ENCODE peak calls at places on chromosomes 3 and 15, in eight cellular contexts. L is testis, E is breast epithelium, V is colonic mucosa, I is sigmoid colon, W is endodermal cell, G is brain microvascular endothelial cell, R is left ventricle myocardium inferior. A is an unnamed sample. For H3K36me3, the result is how much of the 10 kb centered on the place peaks cover.

GRCh38 chr3:113166719-113167492 is 44.5 kb upstream of the BOC start:
- DNase-seq in L (peak), E (peak), V (no peak), I (peak), W (peak), G (no peak), R (peak), A (peak)

GRCh38 chr3:108136888-108137814 is 46.3 kb upstream of the CD47 start:
- DNase-seq in L (no peak), E (no peak), V (no peak), I (no peak), W (no peak), G (no peak), R (no peak), A (no peak)

GRCh38 chr3:132315851-132316250 is 1.4 kb upstream of the ACP3 start:
- DNase-seq in L (no peak), E (no peak), V (no peak), I (no peak), W (no peak), G (no peak), R (no peak), A (no peak)

GRCh38 chr15:89335289-89336041 is 841 bp upstream of the POLG start:
- DNase-seq in L (peak), E (peak), V (peak), I (peak), W (no peak), G (peak), R (no peak), A (peak)

GRCh38 chr15:31230630-31231485 is 95.8 kb upstream of the KLF13 start:
- DNase-seq in L (no peak), E (no peak), V (no peak), I (no peak), W (no peak), G (no peak), R (no peak), A (no peak)

GRCh38 chr15:52858388-52859176 is 68.4 kb upstream of the ONECUT1 start:
- DNase-seq in L (no peak), E (no peak), V (no peak), I (no peak), W (peak), G (no peak), R (peak), A (no peak)

GRCh38 chr3:31495971-31496370 is 36.8 kb upstream of the STT3B start:
- DNase-seq in L (no peak), E (no peak), V (no peak), I (no peak), W (no peak), G (peak), R (no peak), A (no peak)

GRCh38 chr3:172561894-172562664 is 38.8 kb upstream of the TNFSF10 start:
- DNase-seq in L (no peak), E (no peak), V (peak), I (no peak), W (no peak), G (no peak), R (no peak), A (no peak)

GRCh38 chr15:92162657-92163056 is 231.0 kb upstream of the ST8SIA2 start:
- DNase-seq in L (no peak), E (no peak), V (no peak), I (no peak), W (no peak), G (no peak), R (no peak), A (no peak)

GRCh38 chr3:28247286-28247685 is 5.9 kb downstream of the CMC1 start:
- DNase-seq in L (no peak), E (no peak), V (no peak), I (no peak), W (no peak), G (no peak), R (no peak), A (no peak)

GRCh38 chr15:89002281-89002761 is 85.9 kb upstream of the ABHD2 start:
- DNase-seq in L (no peak), E (no peak), V (no peak), I (no peak), W (no peak), G (peak), R (no peak), A (no peak)

GRCh38 chr3:20121088-20121487 is 64.9 kb downstream of the SGO1 start:
- DNase-seq in L (no peak), E (no peak), V (no peak), I (no peak), W (no peak), G (no peak), R (no peak), A (no peak)

GRCh38 chr3:82505079-82505756 is 743.8 kb upstream of the GBE1 start:
- DNase-seq in L (no peak), E (no peak), V (no peak), I (no peak), W (no peak), G (no peak), R (no peak), A (no peak)

GRCh38 chr15:77819841-77820728 is 187.4 kb upstream of the LINGO1 start:
- DNase-seq in L (peak), E (no peak), V (peak), I (no peak), W (peak), G (no peak), R (no peak), A (peak)

GRCh38 chr3:12178091-12178820 is 19.5 kb upstream of the TIMP4 start:
- DNase-seq in L (peak), E (no peak), V (no peak), I (peak), W (no peak), G (peak), R (peak), A (no peak)

GRCh38 chr3:36456784-36457183 is 76.5 kb downstream of the STAC start:
- DNase-seq in L (no peak), E (no peak), V (no peak), I (no peak), W (no peak), G (no peak), R (no peak), A (no peak)

GRCh38 chr3:85533586-85533985 is 574.8 kb downstream of the CADM2 start:
- DNase-seq in L (no peak), E (no peak), V (no peak), I (no peak), W (no peak), G (no peak), R (no peak), A (no peak)

GRCh38 chr3:142888099-142888483 is 792 bp downstream of the PCOLCE2 start:
- DNase-seq in L (peak), E (no peak), V (no peak), I (no peak), W (no peak), G (no peak), R (peak), A (peak)

GRCh38 chr15:39581501-39582285 is 814 bp downstream of the THBS1 start:
- DNase-seq in L (peak), E (peak), V (peak), I (peak), W (peak), G (no peak), R (peak), A (peak)

GRCh38 chr15:92527197-92527596 is 128.4 kb downstream of the FAM174B start:
- DNase-seq in L (peak), E (no peak), V (no peak), I (peak), W (no peak), G (no peak), R (peak), A (no peak)

GRCh38 chr3:174957581-174958001 is 98.5 kb downstream of the NAALADL2 start:
- DNase-seq in L (no peak), E (no peak), V (no peak), I (no peak), W (no peak), G (no peak), R (no peak), A (no peak)

GRCh38 chr3:66133050-66133757 is 87.6 kb upstream of the SLC25A26 start:
- DNase-seq in L (no peak), E (no peak), V (no peak), I (no peak), W (no peak), G (peak), R (no peak), A (no peak)

GRCh38 chr3:74651239-74651638 is 36.8 kb upstream of the CNTN3 start:
- DNase-seq in L (no peak), E (no peak), V (no peak), I (no peak), W (no peak), G (no peak), R (no peak), A (no peak)

GRCh38 chr3:194272861-194273266 is 78.3 kb downstream of the CPN2 start:
- DNase-seq in L (peak), E (peak), V (no peak), I (peak), W (no peak), G (no peak), R (no peak), A (peak)

GRCh38 chr15:71649894-71650293 is 160.5 kb upstream of the NR2E3 start:
- DNase-seq in L (no peak), E (no peak), V (peak), I (no peak), W (no peak), G (no peak), R (no peak), A (no peak)

GRCh38 chr3:31106912-31107311 is 212.5 kb upstream of the GADL1 start:
- DNase-seq in L (no peak), E (no peak), V (no peak), I (no peak), W (no peak), G (no peak), R (no peak), A (no peak)

GRCh38 chr3:51984269-51984647 is 923 bp downstream of the ACY1 start:
- DNase-seq in L (no peak), E (no peak), V (no peak), I (no peak), W (no peak), G (no peak), R (no peak), A (no peak)

GRCh38 chr15:88769161-88769971 is 33.9 kb upstream of the ACAN start:
- DNase-seq in L (peak), E (no peak), V (no peak), I (no peak), W (peak), G (no peak), R (no peak), A (no peak)

GRCh38 chr3:182910939-182911781 is 69.2 kb downstream of the DCUN1D1 start:
- DNase-seq in L (no peak), E (no peak), V (no peak), I (no peak), W (no peak), G (no peak), R (no peak), A (no peak)

GRCh38 chr15:73051811-73052678 is at the start of gene NEO1:
- DNase-seq in L (peak), E (peak), V (peak), I (peak), W (peak), G (peak), R (peak), A (peak)

GRCh38 chr3:150345021-150345538 is 63.0 kb upstream of the TSC22D2 start:
- DNase-seq in L (no peak), E (peak), V (peak), I (no peak), W (peak), G (no peak), R (no peak), A (no peak)

GRCh38 chr3:188948658-188949400 is 222.9 kb upstream of the TPRG1 start:
- DNase-seq in L (peak), E (peak), V (no peak), I (peak), W (peak), G (peak), R (no peak), A (no peak)

GRCh38 chr15:73225358-73226015 is 143.3 kb downstream of the HCN4 start:
- DNase-seq in L (no peak), E (no peak), V (peak), I (no peak), W (peak), G (no peak), R (no peak), A (no peak)

GRCh38 chr3:64073362-64073761 is 50.1 kb upstream of the PSMD6 start:
- DNase-seq in L (peak), E (no peak), V (no peak), I (no peak), W (no peak), G (no peak), R (no peak), A (no peak)

GRCh38 chr3:45940004-45940780 is 3.1 kb upstream of the CXCR6 start:
- DNase-seq in L (no peak), E (no peak), V (no peak), I (peak), W (no peak), G (no peak), R (no peak), A (no peak)

GRCh38 chr3:52468336-52468735 is 12.9 kb downstream of the NISCH start:
- DNase-seq in L (no peak), E (no peak), V (no peak), I (no peak), W (no peak), G (no peak), R (no peak), A (peak)

GRCh38 chr15:41043276-41043675 is 72.8 kb downstream of the INO80 start:
- DNase-seq in L (no peak), E (no peak), V (no peak), I (no peak), W (no peak), G (peak), R (no peak), A (no peak)

GRCh38 chr3:156290917-156291268 is 170.5 kb downstream of the KCNAB1 start:
- DNase-seq in L (no peak), E (no peak), V (no peak), I (no peak), W (no peak), G (no peak), R (no peak), A (no peak)
- H3K4me3 ChIP-seq in L (peak), E (peak), V (no peak), I (no peak), W (peak), G (no peak), R (peak), A (peak)

DNA sequence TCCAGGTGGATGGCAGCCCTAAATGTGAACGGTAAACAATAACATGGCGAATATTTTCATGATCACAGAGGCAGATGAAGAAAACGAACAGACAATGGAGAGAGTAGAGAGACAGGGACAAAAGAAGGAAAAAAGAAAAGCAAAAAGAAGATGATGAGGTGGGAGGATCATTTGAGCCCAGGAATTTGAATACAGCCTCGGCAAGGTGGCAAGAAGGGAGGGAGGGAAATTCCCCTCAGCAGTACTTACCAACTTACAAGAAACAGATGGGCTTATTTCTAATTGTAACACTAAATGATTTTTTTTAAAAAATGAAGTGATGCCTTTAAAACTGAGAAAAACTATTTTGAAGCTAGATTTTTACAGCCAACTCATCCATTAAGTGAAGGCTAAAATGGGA is 6.0 kb upstream of the MAP4 start:
- DNase-seq in L (no peak), E (no peak), V (no peak), I (no peak), W (no peak), G (no peak), R (no peak), A (no peak)
- TF ChIP-seq CTCF in L (no peak), E (no peak), V (no peak), I (no peak), W (no peak), G (no peak), R (no peak), A (no peak)

GRCh38 chr3:33035596-33035995 is 61.4 kb downstream of the GLB1 start:
- DNase-seq in L (no peak), E (no peak), V (no peak), I (no peak), W (no peak), G (no peak), R (no peak), A (no peak)
- H3K36me3 ChIP-seq in L (under half), E (under half), V (under half), I (half or more), W (under half), G (under half), R (half or more), A (under half)

GRCh38 chr15:80250614-80251504 is 1.2 kb downstream of the CTXND1 start:
- DNase-seq in L (no peak), E (no peak), V (no peak), I (peak), W (no peak), G (no peak), R (no peak), A (no peak)
- H3K4me3 ChIP-seq in L (no peak), E (peak), V (no peak), I (no peak), W (peak), G (no peak), R (peak), A (no peak)

DNA sequence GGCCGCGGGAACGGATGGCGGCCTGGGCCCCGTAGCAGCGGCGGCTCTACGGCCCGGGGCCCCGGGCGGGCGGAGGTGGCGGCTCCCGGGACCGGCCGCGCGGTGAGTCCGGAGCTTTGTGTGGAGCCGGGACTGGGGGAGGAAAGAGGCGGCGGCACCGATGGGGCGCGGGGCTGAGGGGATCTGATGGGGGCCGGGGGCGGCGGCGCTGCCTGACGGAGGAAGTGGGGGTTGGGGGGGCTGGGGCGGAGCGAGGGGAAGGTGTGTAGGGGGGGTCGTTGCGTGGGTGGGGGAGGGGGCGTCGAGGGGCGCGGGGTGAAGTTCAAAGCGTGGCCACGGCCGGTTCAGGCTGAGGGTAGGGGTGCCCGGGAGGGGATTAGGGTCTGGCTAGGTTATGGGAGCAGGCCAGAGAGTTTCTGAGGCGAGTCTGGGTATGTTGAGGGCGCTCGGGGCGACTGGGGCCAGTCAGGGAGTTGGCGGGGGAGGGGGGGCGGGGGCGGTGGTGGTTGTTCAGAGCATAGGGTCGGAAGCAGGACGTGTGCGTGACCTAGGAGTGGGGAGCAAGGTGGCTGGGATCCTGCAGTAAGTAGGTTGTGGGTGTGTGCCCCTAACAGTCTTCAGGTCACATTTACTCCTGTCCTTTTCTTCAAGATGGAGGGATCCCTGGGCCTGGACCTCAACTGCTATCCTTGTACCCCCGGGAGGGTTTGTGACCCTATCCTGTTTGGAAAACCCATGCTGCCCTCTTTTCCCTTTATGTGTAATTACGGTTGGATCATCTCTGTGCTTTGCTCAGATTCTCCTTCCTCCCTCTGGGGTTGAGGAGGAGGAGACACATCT is 579 bp downstream of the ZNF609 start:
- DNase-seq in L (peak), E (peak), V (peak), I (peak), W (peak), G (peak), R (no peak), A (peak)
- TF ChIP-seq CTCF in L (no peak), E (no peak), V (no peak), I (no peak), W (no peak), G (no peak), R (peak), A (no peak)

DNA sequence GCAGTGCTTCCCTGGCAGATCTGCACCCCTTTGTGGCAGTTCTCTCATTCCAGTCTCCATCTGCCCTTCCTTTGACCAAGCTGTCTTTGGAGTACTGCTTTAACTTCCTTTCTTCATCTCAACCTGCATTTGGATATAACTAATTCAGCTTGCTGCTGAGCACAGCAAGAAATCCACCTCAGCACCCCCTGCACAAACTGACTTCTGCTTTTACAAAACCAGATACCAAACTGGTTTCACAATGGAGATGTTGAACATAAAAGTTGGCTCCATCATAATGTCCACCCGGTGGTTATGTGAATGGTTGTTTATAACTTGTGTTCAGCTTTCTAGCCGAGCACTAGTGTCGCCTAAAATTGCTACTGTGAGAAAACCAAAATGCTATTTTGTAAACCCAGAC is 341.1 kb upstream of the SEMA6D start:
- DNase-seq in L (no peak), E (no peak), V (no peak), I (no peak), W (no peak), G (no peak), R (no peak), A (no peak)
- H3K36me3 ChIP-seq in L (under half), E (under half), V (under half), I (under half), W (under half), G (under half), R (under half), A (under half)

GRCh38 chr3:23608650-23609049 is 197.1 kb upstream of the UBE2E1 start:
- DNase-seq in L (no peak), E (no peak), V (no peak), I (no peak), W (peak), G (no peak), R (no peak), A (no peak)

GRCh38 chr3:23612296-23612891 is 193.4 kb upstream of the UBE2E1 start:
- DNase-seq in L (no peak), E (no peak), V (peak), I (no peak), W (peak), G (peak), R (peak), A (no peak)

GRCh38 chr3:23615068-23615467 is 190.7 kb upstream of the UBE2E1 start:
- DNase-seq in L (no peak), E (no peak), V (no peak), I (no peak), W (peak), G (no peak), R (no peak), A (no peak)

GRCh38 chr3:23607184-23607847 is 198.4 kb upstream of the UBE2E1 start:
- DNase-seq in L (no peak), E (no peak), V (no peak), I (no peak), W (no peak), G (no peak), R (no peak), A (no peak)

GRCh38 chr3:23611737-23612295 is 193.9 kb upstream of the UBE2E1 start:
- DNase-seq in L (peak), E (no peak), V (no peak), I (peak), W (peak), G (peak), R (peak), A (no peak)
- H3K4me3 ChIP-seq in L (no peak), E (peak), V (no peak), I (no peak), W (no peak), G (no peak), R (peak), A (no peak)

GRCh38 chr3:181329024-181329423 is 339.5 kb upstream of the DNAJC19 start:
- DNase-seq in L (no peak), E (no peak), V (no peak), I (no peak), W (no peak), G (no peak), R (no peak), A (no peak)

GRCh38 chr3:181327349-181327748 is 337.8 kb upstream of the DNAJC19 start:
- DNase-seq in L (no peak), E (no peak), V (no peak), I (no peak), W (peak), G (no peak), R (no peak), A (no peak)

GRCh38 chr3:181330821-181331563 is 341.5 kb upstream of the DNAJC19 start:
- DNase-seq in L (no peak), E (no peak), V (no peak), I (no peak), W (no peak), G (no peak), R (no peak), A (no peak)

GRCh38 chr3:181330257-181330656 is 340.7 kb upstream of the DNAJC19 start:
- DNase-seq in L (no peak), E (no peak), V (no peak), I (no peak), W (no peak), G (no peak), R (no peak), A (no peak)

GRCh38 chr3:181326637-181327223 is 337.2 kb upstream of the DNAJC19 start:
- DNase-seq in L (peak), E (no peak), V (no peak), I (no peak), W (peak), G (peak), R (no peak), A (no peak)
- TF ChIP-seq CTCF in L (peak), E (peak), V (peak), I (peak), W (peak), G (peak), R (peak), A (peak)

A was measured in WERI-Rb-1.